ENCODE peak calls at places on chromosomes 5 and 9, in nine cellular contexts. One of them, this sample, is unnamed.

GRCh38 chr9:74285075-74285474 is 212.1 kb upstream of the RORB start:
- DNase-seq in foreskin keratinocyte: no peak
- DNase-seq in dorsolateral prefrontal cortex: no peak
- DNase-seq in PC-3: no peak
- DNase-seq in CD4-positive, alpha-beta T cell: no peak
- DNase-seq in choroid plexus epithelial cell: peak; percentile 23
- DNase-seq in mesothelial cell of epicardium: no peak
- DNase-seq in SK-N-SH: no peak
- DNase-seq in hepatocyte: no peak
- DNase-seq in this sample: no peak

GRCh38 chr5:2136728-2137333 is 254.1 kb upstream of the IRX4 start:
- DNase-seq in choroid plexus epithelial cell: no peak
- DNase-seq in foreskin keratinocyte: no peak
- DNase-seq in mesothelial cell of epicardium: no peak
- DNase-seq in CD4-positive, alpha-beta T cell: no peak
- DNase-seq in hepatocyte: no peak
- DNase-seq in SK-N-SH: no peak
- DNase-seq in dorsolateral prefrontal cortex: no peak
- DNase-seq in PC-3: no peak
- DNase-seq in this sample: no peak

GRCh38 chr5:136236479-136237083 is 43.6 kb upstream of the SMIM32 start:
- DNase-seq in hepatocyte: no peak
- DNase-seq in CD4-positive, alpha-beta T cell: no peak
- DNase-seq in choroid plexus epithelial cell: no peak
- DNase-seq in foreskin keratinocyte: no peak
- DNase-seq in PC-3: no peak
- DNase-seq in mesothelial cell of epicardium: no peak
- DNase-seq in SK-N-SH: peak; percentile 55
- DNase-seq in dorsolateral prefrontal cortex: no peak
- DNase-seq in this sample: no peak

GRCh38 chr5:157772077-157772613 is 28.6 kb downstream of the LSM11 start:
- DNase-seq in CD4-positive, alpha-beta T cell: no peak
- DNase-seq in SK-N-SH: no peak
- DNase-seq in choroid plexus epithelial cell: no peak
- DNase-seq in dorsolateral prefrontal cortex: no peak
- DNase-seq in mesothelial cell of epicardium: no peak
- DNase-seq in hepatocyte: no peak
- DNase-seq in foreskin keratinocyte: no peak
- DNase-seq in PC-3: no peak
- DNase-seq in this sample: no peak

GRCh38 chr9:76789850-76790249 is 25.6 kb downstream of the PCA3 start:
- DNase-seq in CD4-positive, alpha-beta T cell: no peak
- DNase-seq in dorsolateral prefrontal cortex: no peak
- DNase-seq in hepatocyte: peak; percentile 40
- DNase-seq in PC-3: no peak
- DNase-seq in mesothelial cell of epicardium: no peak
- DNase-seq in foreskin keratinocyte: no peak
- DNase-seq in SK-N-SH: no peak
- DNase-seq in choroid plexus epithelial cell: no peak
- DNase-seq in this sample: no peak

GRCh38 chr9:36448017-36448416 is 47.9 kb upstream of the RNF38 start:
- DNase-seq in CD4-positive, alpha-beta T cell: no peak
- DNase-seq in hepatocyte: no peak
- DNase-seq in foreskin keratinocyte: no peak
- DNase-seq in PC-3: no peak
- DNase-seq in dorsolateral prefrontal cortex: no peak
- DNase-seq in mesothelial cell of epicardium: no peak
- DNase-seq in choroid plexus epithelial cell: no peak
- DNase-seq in SK-N-SH: no peak
- DNase-seq in this sample: no peak

GRCh38 chr5:22764736-22765135 is 88.4 kb downstream of the CDH12 start:
- DNase-seq in CD4-positive, alpha-beta T cell: no peak
- DNase-seq in hepatocyte: no peak
- DNase-seq in foreskin keratinocyte: no peak
- DNase-seq in PC-3: no peak
- DNase-seq in mesothelial cell of epicardium: no peak
- DNase-seq in dorsolateral prefrontal cortex: no peak
- DNase-seq in SK-N-SH: no peak
- DNase-seq in choroid plexus epithelial cell: no peak
- DNase-seq in this sample: no peak

GRCh38 chr5:157671592-157672330 is 428 bp downstream of the C5orf52 start:
- DNase-seq in CD4-positive, alpha-beta T cell: no peak
- DNase-seq in hepatocyte: no peak
- DNase-seq in SK-N-SH: no peak
- DNase-seq in dorsolateral prefrontal cortex: no peak
- DNase-seq in mesothelial cell of epicardium: no peak
- DNase-seq in PC-3: no peak
- DNase-seq in foreskin keratinocyte: no peak
- DNase-seq in choroid plexus epithelial cell: no peak
- DNase-seq in this sample: no peak

GRCh38 chr9:111720170-111720569 is 58.8 kb downstream of the GNG10 start:
- DNase-seq in CD4-positive, alpha-beta T cell: no peak
- DNase-seq in mesothelial cell of epicardium: no peak
- DNase-seq in dorsolateral prefrontal cortex: no peak
- DNase-seq in foreskin keratinocyte: no peak
- DNase-seq in hepatocyte: no peak
- DNase-seq in SK-N-SH: no peak
- DNase-seq in choroid plexus epithelial cell: peak; percentile 11
- DNase-seq in PC-3: no peak
- DNase-seq in this sample: no peak

GRCh38 chr9:104074876-104075275 is 19.2 kb upstream of the SMC2 start:
- DNase-seq in hepatocyte: peak; percentile 12
- DNase-seq in foreskin keratinocyte: peak; percentile 76
- DNase-seq in PC-3: peak; percentile 44
- DNase-seq in choroid plexus epithelial cell: peak; percentile 91
- DNase-seq in dorsolateral prefrontal cortex: no peak
- DNase-seq in CD4-positive, alpha-beta T cell: no peak
- DNase-seq in mesothelial cell of epicardium: no peak
- DNase-seq in SK-N-SH: no peak
- DNase-seq in this sample: no peak

GRCh38 chr9:133460405-133461175 is 812 bp downstream of the CACFD1 start:
- DNase-seq in hepatocyte: peak; percentile 91
- DNase-seq in CD4-positive, alpha-beta T cell: peak; percentile 18
- DNase-seq in SK-N-SH: no peak
- DNase-seq in mesothelial cell of epicardium: no peak
- DNase-seq in PC-3: peak; percentile 28
- DNase-seq in dorsolateral prefrontal cortex: no peak
- DNase-seq in choroid plexus epithelial cell: peak; percentile 15
- DNase-seq in foreskin keratinocyte: peak; percentile 13
- DNase-seq in this sample: no peak

GRCh38 chr9:109403766-109404320 is 83.0 kb upstream of the EPB41L4B start:
- DNase-seq in choroid plexus epithelial cell: no peak
- DNase-seq in PC-3: no peak
- DNase-seq in mesothelial cell of epicardium: no peak
- DNase-seq in dorsolateral prefrontal cortex: no peak
- DNase-seq in hepatocyte: no peak
- DNase-seq in SK-N-SH: no peak
- DNase-seq in CD4-positive, alpha-beta T cell: no peak
- DNase-seq in foreskin keratinocyte: no peak
- DNase-seq in this sample: no peak

GRCh38 chr5:123916331-123917121 is 404.5 kb downstream of the CSNK1G3 start:
- DNase-seq in CD4-positive, alpha-beta T cell: no peak
- DNase-seq in choroid plexus epithelial cell: peak; percentile 72
- DNase-seq in SK-N-SH: no peak
- DNase-seq in foreskin keratinocyte: peak; percentile 85
- DNase-seq in dorsolateral prefrontal cortex: no peak
- DNase-seq in mesothelial cell of epicardium: no peak
- DNase-seq in PC-3: peak; percentile 53
- DNase-seq in hepatocyte: peak; percentile 13
- DNase-seq in this sample: no peak

DNA sequence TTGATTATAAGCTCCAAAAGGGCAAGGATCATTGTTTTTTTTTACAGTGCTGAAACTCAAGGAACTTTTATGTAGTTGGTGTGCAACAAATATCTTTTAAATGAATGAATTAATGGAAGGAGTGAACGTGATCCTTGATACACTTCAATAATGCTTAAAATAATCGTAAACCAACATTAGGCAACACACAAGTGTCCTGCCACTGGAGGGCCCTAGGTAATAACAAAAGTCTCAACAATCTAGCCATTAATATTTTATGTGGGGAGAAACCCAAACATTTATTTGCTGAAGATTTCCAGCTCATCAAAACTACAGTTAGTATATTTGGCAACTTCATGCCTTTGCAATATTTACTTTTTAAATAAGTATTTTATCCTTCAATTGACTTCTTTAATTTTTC is 309.0 kb upstream of the FBXL7 start:
- DNase-seq in hepatocyte: no peak
- DNase-seq in SK-N-SH: no peak
- DNase-seq in PC-3: no peak
- DNase-seq in CD4-positive, alpha-beta T cell: no peak
- DNase-seq in foreskin keratinocyte: no peak
- DNase-seq in mesothelial cell of epicardium: no peak
- DNase-seq in choroid plexus epithelial cell: peak; percentile 44
- DNase-seq in dorsolateral prefrontal cortex: no peak
- DNase-seq in this sample: no peak
- TF ChIP-seq CTCF in hepatocyte: no peak
- TF ChIP-seq CTCF in SK-N-SH: peak; percentile 43
- TF ChIP-seq CTCF in PC-3: peak; percentile 15
- TF ChIP-seq CTCF in CD4-positive, alpha-beta T cell: no peak
- TF ChIP-seq CTCF in foreskin keratinocyte: peak; percentile 1
- TF ChIP-seq CTCF in mesothelial cell of epicardium: no peak
- TF ChIP-seq CTCF in choroid plexus epithelial cell: peak; percentile 51
- TF ChIP-seq CTCF in dorsolateral prefrontal cortex: no peak
- TF ChIP-seq CTCF in this sample: no peak

DNA sequence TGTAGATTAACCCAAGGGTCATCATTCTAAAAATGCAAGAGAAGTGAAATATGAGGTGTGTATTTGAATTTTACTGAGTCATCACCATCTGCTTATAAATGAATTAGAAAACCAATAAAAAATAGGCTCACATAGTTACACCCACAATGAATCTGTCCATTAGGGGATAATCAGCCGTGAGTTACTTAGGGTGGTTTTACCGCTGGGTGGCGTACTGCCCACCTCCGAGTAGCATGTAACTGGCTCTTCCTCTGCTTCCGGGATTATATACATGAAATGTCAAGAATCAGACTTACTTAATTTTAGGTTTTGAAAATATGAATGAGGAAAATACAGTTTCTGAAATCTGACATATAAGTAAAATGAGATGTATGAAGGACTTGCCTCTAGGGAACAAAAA is 332.9 kb upstream of the CCNG1 start:
- DNase-seq in mesothelial cell of epicardium: no peak
- DNase-seq in CD4-positive, alpha-beta T cell: no peak
- DNase-seq in PC-3: peak; percentile 74
- DNase-seq in dorsolateral prefrontal cortex: no peak
- DNase-seq in SK-N-SH: no peak
- DNase-seq in foreskin keratinocyte: no peak
- DNase-seq in hepatocyte: no peak
- DNase-seq in choroid plexus epithelial cell: no peak
- DNase-seq in this sample: no peak
- TF ChIP-seq CTCF in mesothelial cell of epicardium: no peak
- TF ChIP-seq CTCF in CD4-positive, alpha-beta T cell: no peak
- TF ChIP-seq CTCF in PC-3: peak; percentile 72
- TF ChIP-seq CTCF in dorsolateral prefrontal cortex: no peak
- TF ChIP-seq CTCF in SK-N-SH: peak; percentile 30
- TF ChIP-seq CTCF in foreskin keratinocyte: no peak
- TF ChIP-seq CTCF in hepatocyte: no peak
- TF ChIP-seq CTCF in choroid plexus epithelial cell: no peak
- TF ChIP-seq CTCF in this sample: peak; percentile 40

GRCh38 chr9:22005700-22006605 is 3.2 kb downstream of the CDKN2B start:
- DNase-seq in CD4-positive, alpha-beta T cell: no peak
- DNase-seq in SK-N-SH: peak; percentile 21
- DNase-seq in foreskin keratinocyte: peak; percentile 66
- DNase-seq in PC-3: no peak
- DNase-seq in hepatocyte: peak; percentile 22
- DNase-seq in mesothelial cell of epicardium: no peak
- DNase-seq in dorsolateral prefrontal cortex: no peak
- DNase-seq in choroid plexus epithelial cell: peak; percentile 60
- DNase-seq in this sample: no peak
- TF ChIP-seq CTCF in CD4-positive, alpha-beta T cell: no peak
- TF ChIP-seq CTCF in SK-N-SH: no peak
- TF ChIP-seq CTCF in foreskin keratinocyte: no peak
- TF ChIP-seq CTCF in PC-3: no peak
- TF ChIP-seq CTCF in hepatocyte: no peak
- TF ChIP-seq CTCF in mesothelial cell of epicardium: no peak
- TF ChIP-seq CTCF in dorsolateral prefrontal cortex: no peak
- TF ChIP-seq CTCF in choroid plexus epithelial cell: peak; percentile 18
- TF ChIP-seq CTCF in this sample: no peak

GRCh38 chr5:130109152-130109551 is 204.9 kb downstream of the CHSY3 start:
- DNase-seq in mesothelial cell of epicardium: no peak
- DNase-seq in hepatocyte: peak; percentile 38
- DNase-seq in choroid plexus epithelial cell: peak; percentile 71
- DNase-seq in dorsolateral prefrontal cortex: no peak
- DNase-seq in CD4-positive, alpha-beta T cell: no peak
- DNase-seq in PC-3: peak; percentile 61
- DNase-seq in foreskin keratinocyte: peak; percentile 29
- DNase-seq in SK-N-SH: peak; percentile 7
- DNase-seq in this sample: no peak
- TF ChIP-seq CTCF in mesothelial cell of epicardium: peak; percentile 57
- TF ChIP-seq CTCF in hepatocyte: peak; percentile 68
- TF ChIP-seq CTCF in choroid plexus epithelial cell: peak; percentile 70
- TF ChIP-seq CTCF in dorsolateral prefrontal cortex: peak; percentile 71
- TF ChIP-seq CTCF in CD4-positive, alpha-beta T cell: peak; percentile 45
- TF ChIP-seq CTCF in PC-3: peak; percentile 80
- TF ChIP-seq CTCF in foreskin keratinocyte: peak; percentile 83
- TF ChIP-seq CTCF in SK-N-SH: peak; percentile 74
- TF ChIP-seq CTCF in this sample: peak; percentile 78